ENCODE peak calls at places on chromosomes 11 and 22, in five cellular contexts. Q, F, G, T and K are unnamed samples.

GRCh38 chr11:95926714-95927113 is 2.8 kb upstream of the MTMR2 start:
- DNase-seq in Q (no peak), F (no peak), G (no peak), T (no peak), K (no peak)

GRCh38 chr11:30452114-30452513 is 129.2 kb downstream of the ARL14EP start:
- DNase-seq in Q (no peak), F (no peak), G (no peak), T (no peak), K (no peak)

GRCh38 chr22:39306456-39307361 is 12.7 kb downstream of the RPL3 start:
- DNase-seq in Q (no peak), F (peak), G (no peak), T (peak), K (no peak)

GRCh38 chr11:12164061-12165014 is 53.9 kb downstream of the MICAL2 start:
- DNase-seq in Q (peak), F (no peak), G (no peak), T (no peak), K (no peak)

GRCh38 chr11:15170170-15170569 is 55.4 kb downstream of the INSC start:
- DNase-seq in Q (no peak), F (no peak), G (no peak), T (no peak), K (peak)

GRCh38 chr11:59226396-59226795 is 13.7 kb upstream of the MPEG1 start:
- DNase-seq in Q (no peak), F (no peak), G (no peak), T (no peak), K (no peak)

GRCh38 chr11:64235427-64236161 is 1.2 kb downstream of the VEGFB start:
- DNase-seq in Q (no peak), F (no peak), G (no peak), T (no peak), K (peak)

GRCh38 chr11:13216019-13217006 is 61.3 kb upstream of the BMAL1 start:
- DNase-seq in Q (peak), F (no peak), G (no peak), T (peak), K (no peak)

GRCh38 chr11:63769719-63770443 is 1.3 kb upstream of the ZFTA start:
- DNase-seq in Q (no peak), F (peak), G (no peak), T (peak), K (no peak)

GRCh38 chr11:126115820-126116319 is 53.2 kb upstream of the CDON start:
- DNase-seq in Q (peak), F (peak), G (no peak), T (peak), K (peak)

GRCh38 chr22:49715450-49715849 is 112.2 kb downstream of the BRD1 start:
- DNase-seq in Q (no peak), F (no peak), G (peak), T (no peak), K (no peak)

GRCh38 chr22:49971232-49972162 is 10.9 kb downstream of the PIM3 start:
- DNase-seq in Q (no peak), F (peak), G (peak), T (peak), K (no peak)

GRCh38 chr11:34356918-34357645 is 728 bp downstream of the ABTB2 start:
- DNase-seq in Q (no peak), F (peak), G (no peak), T (peak), K (peak)

GRCh38 chr11:10770626-10771254 is 19.7 kb downstream of the CTR9 start:
- DNase-seq in Q (no peak), F (peak), G (no peak), T (peak), K (peak)

GRCh38 chr22:48559647-48560388 is 1267.9 kb downstream of the BRD1 start:
- DNase-seq in Q (no peak), F (no peak), G (no peak), T (no peak), K (no peak)

GRCh38 chr11:83115551-83115950 is 41.4 kb upstream of the PCF11 start:
- DNase-seq in Q (no peak), F (no peak), G (no peak), T (peak), K (no peak)

GRCh38 chr22:26428515-26429457 is at the start of gene ASPHD2:
- DNase-seq in Q (no peak), F (peak), G (peak), T (peak), K (peak)

GRCh38 chr11:8102296-8102915 is 21.4 kb downstream of the TUB start:
- DNase-seq in Q (no peak), F (no peak), G (no peak), T (no peak), K (no peak)

GRCh38 chr11:447923-448731 is 2.0 kb upstream of the PTDSS2 start:
- DNase-seq in Q (peak), F (peak), G (peak), T (peak), K (peak)

GRCh38 chr11:120004723-120005122 is 133.2 kb downstream of the TRIM29 start:
- DNase-seq in Q (no peak), F (no peak), G (no peak), T (no peak), K (no peak)

GRCh38 chr22:23395476-23396361 is 184.4 kb downstream of the IGLL1 start:
- DNase-seq in Q (no peak), F (no peak), G (no peak), T (no peak), K (no peak)

GRCh38 chr11:31355131-31355530 is 14.4 kb downstream of the DCDC1 start:
- DNase-seq in Q (no peak), F (no peak), G (no peak), T (no peak), K (peak)

GRCh38 chr11:71120346-71120963 is 131.9 kb downstream of the SHANK2 start:
- DNase-seq in Q (no peak), F (peak), G (no peak), T (peak), K (no peak)

GRCh38 chr11:130635937-130636336 is 187.5 kb downstream of the ADAMTS15 start:
- DNase-seq in Q (no peak), F (no peak), G (no peak), T (no peak), K (no peak)

GRCh38 chr22:28254396-28254795 is 335.3 kb upstream of the PITPNB start:
- DNase-seq in Q (no peak), F (no peak), G (no peak), T (no peak), K (no peak)

GRCh38 chr22:20904008-20904979 is 12.9 kb upstream of the CRKL start:
- DNase-seq in Q (peak), F (no peak), G (no peak), T (no peak), K (no peak)

GRCh38 chr11:48005878-48006277 is 25.5 kb downstream of the PTPRJ start:
- DNase-seq in Q (no peak), F (no peak), G (no peak), T (peak), K (peak)

GRCh38 chr11:62139526-62140301 is 15.9 kb downstream of the INCENP start:
- DNase-seq in Q (no peak), F (no peak), G (no peak), T (no peak), K (no peak)

GRCh38 chr11:129289350-129290040 is 86.2 kb upstream of the BARX2 start:
- DNase-seq in Q (no peak), F (no peak), G (no peak), T (no peak), K (no peak)

GRCh38 chr11:11426226-11426915 is 73.3 kb upstream of the CSNK2A3 start:
- DNase-seq in Q (no peak), F (no peak), G (no peak), T (no peak), K (no peak)